ENCODE peak calls at places on chromosomes 2 and 18, in five cellular contexts. One of them, this sample, is unnamed.

GRCh38 chr2:182228741-182229140 is 198.1 kb downstream of the PDE1A start:
- DNase-seq in IMR-90: peak
- DNase-seq in neuronal stem cell: no peak
- DNase-seq in mesendoderm: no peak
- DNase-seq in trophoblast cell: no peak
- DNase-seq in this sample: no peak

GRCh38 chr2:110115291-110116032 is at the start of gene MALL:
- DNase-seq in trophoblast cell: peak
- DNase-seq in IMR-90: no peak
- DNase-seq in mesendoderm: peak
- DNase-seq in neuronal stem cell: no peak
- DNase-seq in this sample: peak

GRCh38 chr18:61993831-61994230 is 101.0 kb upstream of the RNF152 start:
- DNase-seq in IMR-90: no peak
- DNase-seq in trophoblast cell: no peak
- DNase-seq in neuronal stem cell: no peak
- DNase-seq in mesendoderm: no peak
- DNase-seq in this sample: no peak

GRCh38 chr2:157895531-157895930 is 19.4 kb upstream of the ACVR1 start:
- DNase-seq in mesendoderm: peak
- DNase-seq in trophoblast cell: no peak
- DNase-seq in neuronal stem cell: no peak
- DNase-seq in IMR-90: peak
- DNase-seq in this sample: no peak

GRCh38 chr2:74105413-74105812 is 42.3 kb downstream of the BOLA3 start:
- DNase-seq in mesendoderm: peak
- DNase-seq in IMR-90: no peak
- DNase-seq in trophoblast cell: no peak
- DNase-seq in neuronal stem cell: no peak
- DNase-seq in this sample: peak

GRCh38 chr2:113103958-113104627 is 23.3 kb upstream of the IL1RN start:
- DNase-seq in mesendoderm: no peak
- DNase-seq in trophoblast cell: no peak
- DNase-seq in neuronal stem cell: no peak
- DNase-seq in IMR-90: no peak
- DNase-seq in this sample: no peak

GRCh38 chr2:224392545-224392944 is 9.4 kb downstream of the FAM124B start:
- DNase-seq in trophoblast cell: no peak
- DNase-seq in IMR-90: no peak
- DNase-seq in neuronal stem cell: no peak
- DNase-seq in mesendoderm: no peak
- DNase-seq in this sample: no peak

GRCh38 chr18:57210101-57210661 is 63.3 kb downstream of the BOD1L2 start:
- DNase-seq in neuronal stem cell: peak
- DNase-seq in trophoblast cell: peak
- DNase-seq in mesendoderm: peak
- DNase-seq in IMR-90: peak
- DNase-seq in this sample: peak

GRCh38 chr2:62375051-62375450 is 130.9 kb downstream of the TMEM17 start:
- DNase-seq in neuronal stem cell: no peak
- DNase-seq in IMR-90: no peak
- DNase-seq in mesendoderm: no peak
- DNase-seq in trophoblast cell: no peak
- DNase-seq in this sample: no peak

GRCh38 chr2:218658671-218659257 is 659 bp downstream of the ZNF142 start:
- DNase-seq in IMR-90: peak
- DNase-seq in neuronal stem cell: peak
- DNase-seq in trophoblast cell: peak
- DNase-seq in mesendoderm: peak
- DNase-seq in this sample: peak

GRCh38 chr2:1609706-1610485 is 134.4 kb downstream of the PXDN start:
- DNase-seq in IMR-90: no peak
- DNase-seq in mesendoderm: no peak
- DNase-seq in trophoblast cell: no peak
- DNase-seq in neuronal stem cell: no peak
- DNase-seq in this sample: no peak

GRCh38 chr2:150625300-150625699 is 137.8 kb upstream of the RND3 start:
- DNase-seq in IMR-90: peak
- DNase-seq in trophoblast cell: no peak
- DNase-seq in mesendoderm: no peak
- DNase-seq in neuronal stem cell: no peak
- DNase-seq in this sample: no peak
- H2AK5ac ChIP-seq in IMR-90: no peak
- H2AK5ac ChIP-seq in trophoblast cell: peak
- H2AK5ac ChIP-seq in mesendoderm: no peak
- H2AK5ac ChIP-seq in neuronal stem cell: no peak
- H2AK5ac ChIP-seq in this sample: no peak

GRCh38 chr18:21612125-21613100 is at the start of gene SNRPD1:
- DNase-seq in neuronal stem cell: peak
- DNase-seq in IMR-90: peak
- DNase-seq in trophoblast cell: peak
- DNase-seq in mesendoderm: peak
- DNase-seq in this sample: peak
- H2AK5ac ChIP-seq in neuronal stem cell: no peak
- H2AK5ac ChIP-seq in IMR-90: peak
- H2AK5ac ChIP-seq in trophoblast cell: peak
- H2AK5ac ChIP-seq in mesendoderm: no peak
- H2AK5ac ChIP-seq in this sample: no peak

GRCh38 chr2:124572953-124573634 is 548.0 kb downstream of the CNTNAP5 start:
- DNase-seq in IMR-90: no peak
- DNase-seq in neuronal stem cell: no peak
- DNase-seq in trophoblast cell: no peak
- DNase-seq in mesendoderm: no peak
- DNase-seq in this sample: no peak
- H2AK5ac ChIP-seq in IMR-90: no peak
- H2AK5ac ChIP-seq in neuronal stem cell: no peak
- H2AK5ac ChIP-seq in trophoblast cell: no peak
- H2AK5ac ChIP-seq in mesendoderm: no peak
- H2AK5ac ChIP-seq in this sample: no peak

GRCh38 chr2:235102987-235103386 is 151.2 kb downstream of the SH3BP4 start:
- DNase-seq in IMR-90: no peak
- DNase-seq in trophoblast cell: no peak
- DNase-seq in neuronal stem cell: no peak
- DNase-seq in mesendoderm: no peak
- DNase-seq in this sample: no peak

GRCh38 chr2:235107640-235107951 is 155.8 kb downstream of the SH3BP4 start:
- DNase-seq in IMR-90: no peak
- DNase-seq in mesendoderm: no peak
- DNase-seq in trophoblast cell: no peak
- DNase-seq in neuronal stem cell: no peak
- DNase-seq in this sample: no peak

GRCh38 chr2:235106874-235107639 is 155.2 kb downstream of the SH3BP4 start:
- DNase-seq in mesendoderm: peak
- DNase-seq in IMR-90: peak
- DNase-seq in neuronal stem cell: peak
- DNase-seq in trophoblast cell: peak
- DNase-seq in this sample: peak

GRCh38 chr2:235105821-235106359 is 154.1 kb downstream of the SH3BP4 start:
- DNase-seq in mesendoderm: peak
- DNase-seq in IMR-90: no peak
- DNase-seq in trophoblast cell: no peak
- DNase-seq in neuronal stem cell: no peak
- DNase-seq in this sample: no peak
- H2AK5ac ChIP-seq in mesendoderm: peak
- H2AK5ac ChIP-seq in IMR-90: peak
- H2AK5ac ChIP-seq in trophoblast cell: no peak
- H2AK5ac ChIP-seq in neuronal stem cell: peak
- H2AK5ac ChIP-seq in this sample: no peak

DNA sequence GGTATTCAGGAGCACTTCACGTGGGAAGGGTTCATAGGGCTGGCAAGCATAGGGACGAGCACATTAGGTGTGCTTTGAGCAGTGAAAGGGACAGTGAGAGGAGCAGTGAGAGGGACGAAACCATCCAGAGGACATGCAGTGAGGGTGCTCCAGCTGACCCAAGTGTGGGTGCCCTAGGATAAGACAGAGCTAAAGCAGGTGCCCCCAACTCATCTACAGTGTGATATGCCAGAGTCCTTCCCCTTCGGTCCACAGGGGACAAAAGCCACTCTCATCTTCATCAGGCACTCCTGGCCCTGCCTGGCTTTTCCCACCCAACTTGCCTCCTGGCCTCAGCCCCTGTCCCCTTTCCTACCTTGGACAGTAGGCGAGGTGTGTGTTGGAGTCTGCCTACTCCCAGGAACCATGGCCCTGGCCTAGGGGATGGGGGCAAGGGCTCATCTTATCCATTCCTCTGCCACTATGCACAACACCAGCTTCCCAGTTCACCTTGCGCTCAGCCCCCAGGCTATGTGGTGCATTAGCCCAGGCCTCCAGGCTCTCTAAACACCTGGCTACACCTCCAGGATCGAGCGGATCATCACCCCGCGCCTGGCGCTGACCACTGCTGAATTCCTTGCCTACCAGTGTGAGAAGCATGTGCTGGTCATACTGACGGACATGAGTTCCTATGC is 16.1 kb upstream of the ANKRD53 start:
- DNase-seq in trophoblast cell: peak
- DNase-seq in neuronal stem cell: no peak
- DNase-seq in IMR-90: no peak
- DNase-seq in mesendoderm: no peak
- DNase-seq in this sample: peak
- H2AK5ac ChIP-seq in trophoblast cell: no peak
- H2AK5ac ChIP-seq in neuronal stem cell: no peak
- H2AK5ac ChIP-seq in IMR-90: no peak
- H2AK5ac ChIP-seq in mesendoderm: no peak
- H2AK5ac ChIP-seq in this sample: no peak

DNA sequence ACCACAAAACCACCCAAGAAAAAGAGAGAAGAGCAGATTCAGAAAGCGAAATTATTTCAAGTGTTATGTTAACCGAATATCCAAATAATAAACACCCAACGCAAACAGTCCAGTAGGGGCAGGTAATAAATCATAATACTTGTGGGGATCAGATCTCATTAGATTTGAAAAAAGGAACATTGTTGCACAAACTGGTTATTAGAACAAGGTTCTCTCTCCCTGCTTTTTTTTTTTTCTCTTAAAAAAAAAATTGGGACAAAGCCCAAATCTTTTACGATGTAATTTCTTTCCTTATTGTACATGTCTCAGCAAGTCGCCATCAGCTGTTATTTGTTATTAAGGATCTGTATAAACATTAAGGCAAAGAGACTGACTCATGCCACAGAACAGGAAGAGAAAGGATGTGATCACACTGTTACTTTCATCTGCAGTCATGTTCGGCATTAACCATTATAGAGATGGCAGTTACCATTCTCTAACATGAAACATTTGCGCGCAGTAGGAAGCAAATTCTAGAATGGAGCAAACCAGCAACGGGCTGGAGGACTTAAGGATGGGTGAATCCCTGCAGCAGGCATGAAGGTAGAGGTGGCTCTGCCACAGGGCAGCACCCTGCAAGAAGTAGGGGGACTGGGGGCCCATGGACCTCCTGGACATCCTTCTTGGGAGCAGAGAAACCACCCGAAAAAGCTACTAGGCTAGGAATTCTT is 42.0 kb downstream of the EPHA4 start:
- DNase-seq in mesendoderm: no peak
- DNase-seq in IMR-90: peak
- DNase-seq in neuronal stem cell: no peak
- DNase-seq in trophoblast cell: no peak
- DNase-seq in this sample: no peak
- H2AK5ac ChIP-seq in mesendoderm: no peak
- H2AK5ac ChIP-seq in IMR-90: peak
- H2AK5ac ChIP-seq in neuronal stem cell: no peak
- H2AK5ac ChIP-seq in trophoblast cell: no peak
- H2AK5ac ChIP-seq in this sample: no peak

DNA sequence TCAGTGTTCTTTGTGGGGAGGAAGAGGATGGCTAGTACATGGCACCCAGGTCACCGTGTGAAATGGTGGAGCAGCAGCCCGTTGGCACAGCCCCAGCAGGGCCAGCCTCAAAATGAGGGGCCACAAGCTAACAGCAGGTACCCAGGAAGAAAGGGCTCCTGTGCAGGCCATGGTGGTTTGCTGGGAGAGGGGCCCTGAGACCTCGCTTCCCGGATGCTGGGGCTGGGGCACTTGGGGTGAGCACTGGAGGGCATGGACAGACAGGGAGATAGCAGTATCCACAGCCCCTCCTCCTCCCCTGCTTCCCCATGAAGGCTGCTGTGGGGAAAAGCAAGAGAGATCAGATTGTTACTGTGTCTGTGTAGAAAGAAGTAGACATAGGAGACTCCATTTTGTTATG is 16.2 kb upstream of the TEX44 start:
- DNase-seq in IMR-90: no peak
- DNase-seq in neuronal stem cell: no peak
- DNase-seq in trophoblast cell: no peak
- DNase-seq in mesendoderm: no peak
- DNase-seq in this sample: no peak
- H2AK5ac ChIP-seq in IMR-90: no peak
- H2AK5ac ChIP-seq in neuronal stem cell: peak
- H2AK5ac ChIP-seq in trophoblast cell: no peak
- H2AK5ac ChIP-seq in mesendoderm: peak
- H2AK5ac ChIP-seq in this sample: no peak

GRCh38 chr2:105487142-105488069 is 88.6 kb upstream of the FHL2 start:
- DNase-seq in IMR-90: peak
- DNase-seq in mesendoderm: no peak
- DNase-seq in trophoblast cell: no peak
- DNase-seq in neuronal stem cell: no peak
- DNase-seq in this sample: no peak
- H2AK5ac ChIP-seq in IMR-90: peak
- H2AK5ac ChIP-seq in mesendoderm: no peak
- H2AK5ac ChIP-seq in trophoblast cell: no peak
- H2AK5ac ChIP-seq in neuronal stem cell: peak
- H2AK5ac ChIP-seq in this sample: no peak

GRCh38 chr2:120526997-120527945 is 181.3 kb downstream of the INHBB start:
- DNase-seq in trophoblast cell: no peak
- DNase-seq in IMR-90: no peak
- DNase-seq in neuronal stem cell: no peak
- DNase-seq in mesendoderm: no peak
- DNase-seq in this sample: no peak
- H2AK5ac ChIP-seq in trophoblast cell: no peak
- H2AK5ac ChIP-seq in IMR-90: no peak
- H2AK5ac ChIP-seq in neuronal stem cell: no peak
- H2AK5ac ChIP-seq in mesendoderm: no peak
- H2AK5ac ChIP-seq in this sample: no peak

DNA sequence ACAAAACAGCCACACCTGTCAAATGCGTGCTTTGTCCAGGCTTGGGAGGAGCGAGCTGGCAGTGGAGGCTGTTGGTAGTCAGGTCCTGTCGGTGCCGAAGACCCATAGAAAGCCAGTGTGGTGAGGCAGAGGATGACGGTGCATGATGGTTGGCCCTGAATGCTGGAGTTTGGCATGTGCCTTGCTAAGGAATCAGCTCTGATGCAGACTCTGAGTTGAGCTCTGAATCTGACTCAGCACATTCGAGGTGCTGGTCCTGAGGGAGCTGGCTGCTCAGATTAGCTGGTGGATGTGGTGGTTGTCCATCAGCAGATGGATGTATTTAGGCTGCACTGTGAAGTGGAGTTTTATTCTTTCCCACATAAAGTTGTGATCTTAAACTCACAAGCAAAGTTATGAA is 111.3 kb downstream of the ARHGEF4 start:
- DNase-seq in trophoblast cell: no peak
- DNase-seq in neuronal stem cell: no peak
- DNase-seq in IMR-90: no peak
- DNase-seq in mesendoderm: no peak
- DNase-seq in this sample: no peak
- H2AK5ac ChIP-seq in trophoblast cell: no peak
- H2AK5ac ChIP-seq in neuronal stem cell: no peak
- H2AK5ac ChIP-seq in IMR-90: no peak
- H2AK5ac ChIP-seq in mesendoderm: no peak
- H2AK5ac ChIP-seq in this sample: no peak

This sample was measured in H9.